ENCODE peak calls at places on chromosomes 5 and 9, in eight cellular contexts. N, W, Q, F, B, C, E and I are unnamed samples.

GRCh38 chr5:140344683-140345423 is 1.6 kb downstream of the HBEGF start:
- DNase-seq in Q (peak), N (no peak), W (peak), E (no peak), F (no peak), C (peak), B (no peak), I (no peak)

GRCh38 chr9:111016046-111017026 is 21.9 kb downstream of the LPAR1 start:
- DNase-seq in W (peak), Q (peak), C (no peak), E (peak), B (no peak), N (no peak), F (no peak), I (no peak)

GRCh38 chr5:129460121-129460950 is at the start of gene ADAMTS19:
- DNase-seq in B (no peak), C (no peak), N (no peak), W (peak), E (peak), Q (peak), F (no peak), I (no peak)

GRCh38 chr5:95599252-95599651 is 20.6 kb upstream of the GPR150 start:
- DNase-seq in B (no peak), Q (no peak), F (no peak), W (no peak), E (no peak), C (no peak), N (no peak), I (no peak)

GRCh38 chr5:158910782-158911692 is 188.7 kb downstream of the EBF1 start:
- DNase-seq in W (no peak), Q (peak), B (no peak), E (no peak), C (no peak), N (no peak), F (no peak), I (no peak)

GRCh38 chr5:135210286-135211055 is 176.4 kb upstream of the PITX1 start:
- DNase-seq in B (no peak), N (no peak), F (no peak), Q (no peak), E (no peak), C (no peak), W (peak), I (no peak)

GRCh38 chr9:15606667-15607472 is 54.0 kb downstream of the CCDC171 start:
- DNase-seq in F (no peak), W (peak), B (no peak), N (peak), Q (peak), C (no peak), E (peak), I (peak)

GRCh38 chr5:168263108-168263507 is 28.3 kb upstream of the WWC1 start:
- DNase-seq in N (no peak), W (no peak), B (no peak), E (no peak), F (no peak), C (no peak), Q (no peak), I (no peak)